ENCODE peak calls at places on chromosomes 11 and 22, in ten cellular contexts. L is stimulated activated CD8-positive, alpha-beta memory T cell treated with anti-CD3 and anti-CD28 coated beads, Interleukin-4, amount 100 ng/mL, for 24 hours; E is effector CD4-positive, alpha-beta T cell; I is activated T-cell treated with anti-CD3 and anti-CD28 coated beads, Interleukin-2, amount 50 U/mL, for 72 hours; B is cardiac muscle cell; W is stimulated activated CD4-positive, alpha-beta T cell treated with anti-CD3 and anti-CD28 coated beads, Interleukin-15, amount 100 ng/mL, for 24 hours; X is fibroblast of the conjunctiva; R is LHCN-M2; Q is fibroblast of mammary gland; Y is naive thymus-derived CD4-positive, alpha-beta T cell. U is an unnamed sample.

GRCh38 chr11:6817668-6818067 is 18.2 kb upstream of the OR6A2 start:
- DNase-seq in W (no peak), X (no peak), Q (no peak), R (no peak), B (no peak), Y (no peak), L (no peak), E (no peak), I (no peak), U (no peak)

GRCh38 chr11:84290647-84291046 is 1004.5 kb upstream of the CCDC90B start:
- DNase-seq in W (no peak), L (no peak), Q (peak), B (no peak), R (peak), E (no peak), X (no peak), I (no peak), Y (no peak), U (no peak)

GRCh38 chr11:102911758-102912481 is 37.1 kb upstream of the MMP12 start:
- DNase-seq in Y (no peak), X (no peak), I (no peak), B (no peak), Q (no peak), L (no peak), E (no peak), R (no peak), W (no peak), U (no peak)

GRCh38 chr22:44192098-44192810 is 11.5 kb downstream of the PARVG start:
- DNase-seq in Q (peak), W (peak), Y (peak), I (peak), X (no peak), R (no peak), L (no peak), B (peak), E (peak), U (peak)

GRCh38 chr22:35726398-35726797 is 8.7 kb downstream of the APOL5 start:
- DNase-seq in W (no peak), I (no peak), X (no peak), Y (no peak), E (no peak), B (no peak), Q (no peak), R (no peak), L (no peak), U (no peak)

GRCh38 chr11:24642648-24643047 is 145.8 kb downstream of the LUZP2 start:
- DNase-seq in X (no peak), R (no peak), E (no peak), W (no peak), Y (no peak), B (no peak), L (no peak), Q (no peak), I (no peak), U (no peak)

GRCh38 chr11:1171985-1172728 is 14.4 kb downstream of the MUC5AC start:
- DNase-seq in X (no peak), R (no peak), B (no peak), I (no peak), L (no peak), Q (no peak), Y (no peak), E (no peak), W (no peak), U (no peak)

GRCh38 chr11:72981067-72981466 is 161.1 kb downstream of the FCHSD2 start:
- DNase-seq in W (no peak), Y (no peak), X (no peak), L (no peak), Q (no peak), B (no peak), E (no peak), I (no peak), R (no peak), U (no peak)

GRCh38 chr11:68988486-68988885 is 7.7 kb upstream of the MRGPRD start:
- DNase-seq in E (no peak), Y (no peak), Q (no peak), B (no peak), I (no peak), L (no peak), X (no peak), W (no peak), R (no peak), U (no peak)

GRCh38 chr11:64906314-64906635 is 10.7 kb downstream of the ATG2A start:
- DNase-seq in E (no peak), Q (no peak), I (no peak), L (no peak), W (no peak), R (no peak), B (no peak), Y (no peak), X (no peak), U (no peak)

GRCh38 chr11:100719809-100720221 is 32.7 kb downstream of the ARHGAP42 start:
- DNase-seq in I (no peak), W (no peak), Y (no peak), L (no peak), B (peak), X (peak), R (peak), E (no peak), Q (peak), U (no peak)

GRCh38 chr11:2869561-2870427 is 15.8 kb downstream of the CDKN1C start:
- DNase-seq in Q (no peak), L (no peak), E (no peak), B (no peak), X (no peak), W (no peak), I (no peak), R (no peak), Y (no peak), U (no peak)

GRCh38 chr22:27850000-27850465 is 48.5 kb upstream of the MN1 start:
- DNase-seq in W (no peak), Y (no peak), L (no peak), B (peak), I (no peak), Q (no peak), X (no peak), E (no peak), R (no peak), U (no peak)

GRCh38 chr11:132718711-132719641 is 813.3 kb downstream of the OPCML start:
- DNase-seq in B (peak), E (peak), R (no peak), X (no peak), Q (no peak), W (peak), Y (peak), L (peak), I (peak), U (peak)

GRCh38 chr11:120184371-120184945 is 26.4 kb upstream of the OAF start:
- DNase-seq in Q (peak), R (no peak), L (no peak), W (no peak), E (no peak), Y (no peak), B (no peak), X (no peak), I (no peak), U (no peak)

GRCh38 chr22:37198290-37199102 is 10.4 kb upstream of the C1QTNF6 start:
- DNase-seq in R (peak), Y (peak), B (peak), X (peak), W (peak), L (peak), Q (peak), E (peak), I (peak), U (peak)

GRCh38 chr11:57269580-57270021 is 32.6 kb upstream of the APLNR start:
- DNase-seq in E (no peak), X (no peak), I (no peak), R (no peak), Q (no peak), Y (no peak), B (peak), L (no peak), W (no peak), U (no peak)

GRCh38 chr22:48485144-48486135 is 1342.2 kb downstream of the BRD1 start:
- DNase-seq in B (no peak), E (no peak), W (no peak), Q (no peak), R (no peak), L (no peak), Y (no peak), I (no peak), X (no peak), U (no peak)